ENCODE peak calls at places on chromosomes 3 and 15, in six cellular contexts. X, U, L, T, S and V are unnamed samples.

GRCh38 chr3:52893723-52894122 is 3.6 kb downstream of the STIMATE start:
- DNase-seq in X (no peak), U (no peak), L (no peak), T (no peak), S (no peak), V (no peak)

GRCh38 chr15:86690566-86690965 is 610.9 kb downstream of the AGBL1 start:
- DNase-seq in X (no peak), U (no peak), L (no peak), T (no peak), S (no peak), V (no peak)

GRCh38 chr15:83904107-83904720 is 250.3 kb downstream of the ADAMTSL3 start:
- DNase-seq in X (peak), U (peak), L (no peak), T (no peak), S (peak), V (no peak)

GRCh38 chr3:180275176-180275575 is 238.4 kb upstream of the PEX5L start:
- DNase-seq in X (no peak), U (no peak), L (no peak), T (no peak), S (no peak), V (no peak)

GRCh38 chr3:113685124-113685523 is 11.3 kb downstream of the USF3 start:
- DNase-seq in X (no peak), U (no peak), L (no peak), T (no peak), S (no peak), V (no peak)

GRCh38 chr15:89399390-89400120 is 64.9 kb upstream of the POLG start:
- DNase-seq in X (no peak), U (peak), L (no peak), T (peak), S (no peak), V (no peak)

GRCh38 chr15:68228971-68229385 is 550 bp downstream of the CLN6 start:
- DNase-seq in X (no peak), U (no peak), L (no peak), T (no peak), S (no peak), V (no peak)

GRCh38 chr3:60935709-60936108 is 315.5 kb downstream of the FHIT start:
- DNase-seq in X (peak), U (no peak), L (no peak), T (no peak), S (peak), V (no peak)

GRCh38 chr15:101156509-101157159 is 95.2 kb downstream of the CHSY1 start:
- DNase-seq in X (no peak), U (peak), L (no peak), T (no peak), S (no peak), V (no peak)

GRCh38 chr15:31292391-31293020 is 34.1 kb upstream of the KLF13 start:
- DNase-seq in X (peak), U (no peak), L (no peak), T (no peak), S (no peak), V (no peak)

GRCh38 chr3:117734431-117734830 is 1024.9 kb downstream of the TUSC7 start:
- DNase-seq in X (no peak), U (no peak), L (no peak), T (no peak), S (peak), V (peak)

GRCh38 chr15:71186971-71187960 is 72.0 kb downstream of the THSD4 start:
- DNase-seq in X (no peak), U (peak), L (no peak), T (no peak), S (no peak), V (no peak)

GRCh38 chr15:52805351-52806283 is 15.5 kb upstream of the ONECUT1 start:
- DNase-seq in X (no peak), U (no peak), L (no peak), T (no peak), S (no peak), V (no peak)

GRCh38 chr3:177822826-177823225 is 625.5 kb upstream of the TBL1XR1 start:
- DNase-seq in X (no peak), U (no peak), L (no peak), T (no peak), S (no peak), V (no peak)

GRCh38 chr15:40280260-40281056 is 2.4 kb downstream of the ANKRD63 start:
- DNase-seq in X (no peak), U (peak), L (no peak), T (no peak), S (no peak), V (no peak)

GRCh38 chr15:42721016-42721415 is 15.9 kb downstream of the CDAN1 start:
- DNase-seq in X (no peak), U (no peak), L (no peak), T (no peak), S (no peak), V (no peak)

GRCh38 chr3:39038165-39038564 is 13.6 kb downstream of the SCN11A start:
- DNase-seq in X (peak), U (no peak), L (no peak), T (no peak), S (peak), V (no peak)

GRCh38 chr3:126556637-126557414 is 1.9 kb downstream of the C3orf22 start:
- DNase-seq in X (no peak), U (no peak), L (no peak), T (no peak), S (no peak), V (no peak)

GRCh38 chr15:71443538-71443937 is 328.3 kb downstream of the THSD4 start:
- DNase-seq in X (peak), U (peak), L (no peak), T (peak), S (no peak), V (no peak)

GRCh38 chr15:41603941-41604660 is 45.1 kb downstream of the TYRO3 start:
- DNase-seq in X (peak), U (peak), L (peak), T (peak), S (no peak), V (peak)

GRCh38 chr3:51966941-51967383 is 292 bp downstream of the PCBP4 start:
- DNase-seq in X (no peak), U (no peak), L (no peak), T (no peak), S (no peak), V (no peak)

GRCh38 chr15:96046620-96047240 is 283.8 kb upstream of the NR2F2 start:
- DNase-seq in X (no peak), U (no peak), L (no peak), T (no peak), S (no peak), V (no peak)

GRCh38 chr15:40286794-40287193 is 3.9 kb upstream of the ANKRD63 start:
- DNase-seq in X (no peak), U (no peak), L (no peak), T (no peak), S (no peak), V (no peak)

GRCh38 chr3:175399156-175399840 is 540.2 kb downstream of the NAALADL2 start:
- DNase-seq in X (no peak), U (no peak), L (no peak), T (no peak), S (no peak), V (no peak)

GRCh38 chr3:175398676-175399075 is 539.5 kb downstream of the NAALADL2 start:
- DNase-seq in X (peak), U (no peak), L (no peak), T (no peak), S (no peak), V (no peak)

GRCh38 chr3:175392653-175393052 is 533.5 kb downstream of the NAALADL2 start:
- DNase-seq in X (peak), U (no peak), L (no peak), T (no peak), S (no peak), V (no peak)

GRCh38 chr3:175397407-175397806 is 538.3 kb downstream of the NAALADL2 start:
- DNase-seq in X (no peak), U (no peak), L (no peak), T (no peak), S (no peak), V (no peak)
- H3K4me3 ChIP-seq in X (no peak), U (no peak), L (no peak), T (no peak), S (no peak), V (no peak)

DNA sequence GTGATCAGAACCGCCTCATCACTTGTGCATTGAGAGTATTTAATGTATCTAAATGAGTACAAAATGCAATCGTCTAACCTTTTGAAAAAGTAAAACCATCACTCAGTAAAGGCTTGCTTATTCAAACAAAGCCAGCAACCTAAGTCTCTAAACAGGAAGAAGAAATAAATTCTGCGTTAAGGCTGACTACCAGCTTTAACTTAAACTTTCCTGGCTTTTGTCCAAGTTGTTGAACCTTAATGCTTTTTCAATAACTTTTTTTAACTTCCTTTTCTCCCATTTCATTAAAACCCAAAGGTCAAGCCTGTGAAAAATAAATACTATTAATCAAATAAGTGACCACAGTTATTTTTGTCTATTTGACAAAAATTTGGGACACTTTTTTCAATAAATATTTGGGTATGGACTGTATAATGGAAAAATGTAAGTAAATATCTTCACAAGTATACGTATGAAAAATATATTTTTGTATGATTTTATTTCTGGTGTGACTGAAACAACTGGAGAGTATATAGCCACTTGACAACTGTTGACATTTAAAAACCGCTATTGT is 2.7 kb downstream of the KLHL24 start:
- DNase-seq in X (no peak), U (no peak), L (no peak), T (no peak), S (no peak), V (no peak)
- H3K4me3 ChIP-seq in X (no peak), U (no peak), L (no peak), T (no peak), S (no peak), V (no peak)

GRCh38 chr15:49927462-49927861 is 191.6 kb downstream of the ATP8B4 start:
- DNase-seq in X (no peak), U (no peak), L (no peak), T (no peak), S (no peak), V (no peak)
- H3K4me3 ChIP-seq in X (no peak), U (no peak), L (no peak), T (no peak), S (no peak), V (no peak)

GRCh38 chr15:43859546-43859945 is 32.7 kb downstream of the WDR76 start:
- DNase-seq in X (no peak), U (no peak), L (no peak), T (no peak), S (no peak), V (no peak)
- H3K4me3 ChIP-seq in X (no peak), U (no peak), L (no peak), T (no peak), S (no peak), V (no peak)

GRCh38 chr3:124584245-124584551 is 146.1 kb upstream of the UMPS start:
- DNase-seq in X (no peak), U (no peak), L (no peak), T (no peak), S (no peak), V (no peak)
- H3K4me3 ChIP-seq in X (no peak), U (peak), L (peak), T (peak), S (peak), V (peak)

DNA sequence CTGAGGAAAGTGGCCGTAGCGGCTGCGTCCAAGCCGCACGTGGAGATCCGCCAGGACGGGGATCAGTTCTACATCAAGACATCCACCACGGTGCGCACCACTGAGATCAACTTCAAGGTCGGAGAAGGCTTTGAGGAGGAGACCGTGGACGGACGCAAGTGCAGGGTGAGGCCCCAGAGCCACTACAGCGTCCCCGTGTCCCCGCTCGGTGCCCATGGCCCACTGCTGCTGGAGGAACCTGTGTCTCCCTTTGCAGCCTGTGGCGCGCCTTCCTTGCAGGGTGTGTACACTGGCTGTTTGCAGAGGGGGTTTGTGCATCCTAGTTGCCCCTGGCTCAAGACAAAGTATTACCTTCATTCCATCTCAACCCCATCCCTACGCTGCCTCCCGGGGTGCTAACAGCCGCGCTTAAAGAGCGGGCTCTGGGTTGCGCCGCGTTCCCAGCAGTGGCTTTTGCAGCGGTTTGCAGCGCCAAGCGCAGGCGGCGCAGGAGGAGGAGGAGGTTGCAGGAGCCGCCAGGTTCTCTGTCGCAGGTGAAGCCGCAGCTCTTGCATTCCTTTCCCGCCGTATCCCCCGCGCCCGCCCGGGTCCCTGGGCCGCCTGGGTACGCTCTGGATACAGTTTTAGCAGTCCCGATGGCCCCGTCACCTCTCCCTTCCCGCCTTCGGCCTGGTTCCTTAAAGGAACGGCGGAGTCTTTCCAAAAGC is 1.1 kb downstream of the CRABP1 start:
- DNase-seq in X (no peak), U (no peak), L (no peak), T (no peak), S (no peak), V (no peak)
- H3K4me3 ChIP-seq in X (no peak), U (peak), L (peak), T (peak), S (no peak), V (no peak)

DNA sequence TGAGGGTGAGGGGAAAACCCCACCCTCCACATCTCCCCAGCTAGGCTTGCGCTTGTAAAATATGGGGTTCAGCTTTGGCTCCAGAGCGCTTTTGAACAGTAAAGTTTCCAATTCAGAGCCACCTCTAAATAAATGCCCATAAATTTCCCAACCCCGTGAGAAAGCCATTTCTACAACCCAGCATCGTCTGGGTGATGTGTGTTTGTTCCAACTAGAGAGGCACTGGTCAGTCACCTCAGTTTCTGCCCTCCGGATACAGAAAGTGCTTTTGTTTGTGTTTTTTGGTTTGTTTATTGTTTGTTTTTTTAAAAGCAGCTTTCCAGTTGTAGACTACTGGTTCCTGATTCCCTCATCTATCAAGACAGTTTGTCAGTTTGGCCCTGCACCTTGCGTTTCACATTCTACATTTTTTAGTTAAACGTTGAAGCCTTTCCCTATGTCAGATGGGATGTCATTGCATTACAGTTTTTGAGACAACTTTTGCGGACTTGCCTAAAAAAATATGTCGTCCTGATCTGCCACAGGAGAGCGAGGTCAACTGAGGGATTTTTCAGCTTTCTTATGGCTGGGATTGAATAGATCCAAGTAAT is 15.0 kb upstream of the SOX2 start:
- DNase-seq in X (no peak), U (no peak), L (no peak), T (no peak), S (no peak), V (no peak)
- H3K4me3 ChIP-seq in X (no peak), U (no peak), L (peak), T (no peak), S (no peak), V (no peak)

GRCh38 chr3:146446026-146446425 is 23.3 kb downstream of the PLSCR2 start:
- DNase-seq in X (no peak), U (no peak), L (no peak), T (no peak), S (no peak), V (no peak)
- H3K4me3 ChIP-seq in X (no peak), U (no peak), L (no peak), T (no peak), S (no peak), V (no peak)